ENCODE peak calls at places on chromosomes 11 and 22, in six cellular contexts. One of them, this sample, is unnamed.

GRCh38 chr11:12853652-12854296 is 155.3 kb upstream of the RASSF10 start:
- DNase-seq in fibroblast of lung: peak
- DNase-seq in stomach: peak
- DNase-seq in PC-3: no peak
- DNase-seq in transverse colon: peak
- DNase-seq in fibroblast of mammary gland: peak
- DNase-seq in this sample: no peak

GRCh38 chr22:45742866-45743450 is 71.3 kb downstream of the ATXN10 start:
- DNase-seq in PC-3: peak
- DNase-seq in fibroblast of lung: peak
- DNase-seq in transverse colon: no peak
- DNase-seq in stomach: peak
- DNase-seq in fibroblast of mammary gland: peak
- DNase-seq in this sample: no peak

GRCh38 chr11:112719736-112720525 is 241.3 kb upstream of the NCAM1 start:
- DNase-seq in fibroblast of lung: no peak
- DNase-seq in PC-3: no peak
- DNase-seq in stomach: no peak
- DNase-seq in transverse colon: no peak
- DNase-seq in fibroblast of mammary gland: no peak
- DNase-seq in this sample: no peak

GRCh38 chr22:49753961-49754673 is 73.6 kb downstream of the BRD1 start:
- DNase-seq in transverse colon: no peak
- DNase-seq in stomach: no peak
- DNase-seq in fibroblast of lung: no peak
- DNase-seq in PC-3: no peak
- DNase-seq in fibroblast of mammary gland: no peak
- DNase-seq in this sample: no peak

GRCh38 chr11:65260302-65260701 is 1.5 kb upstream of the POLA2 start:
- DNase-seq in fibroblast of lung: no peak
- DNase-seq in stomach: no peak
- DNase-seq in transverse colon: no peak
- DNase-seq in fibroblast of mammary gland: no peak
- DNase-seq in PC-3: no peak
- DNase-seq in this sample: no peak

GRCh38 chr11:60777572-60777971 is 7.6 kb upstream of the MS4A10 start:
- DNase-seq in fibroblast of lung: peak
- DNase-seq in transverse colon: no peak
- DNase-seq in PC-3: peak
- DNase-seq in fibroblast of mammary gland: peak
- DNase-seq in stomach: no peak
- DNase-seq in this sample: no peak

GRCh38 chr22:33853200-33854097 is 66.8 kb downstream of the LARGE1 start:
- DNase-seq in stomach: peak
- DNase-seq in transverse colon: peak
- DNase-seq in PC-3: peak
- DNase-seq in fibroblast of mammary gland: peak
- DNase-seq in fibroblast of lung: peak
- DNase-seq in this sample: peak

GRCh38 chr11:36265793-36266628 is 23.2 kb downstream of the COMMD9 start:
- DNase-seq in transverse colon: peak
- DNase-seq in stomach: peak
- DNase-seq in fibroblast of lung: peak
- DNase-seq in PC-3: peak
- DNase-seq in fibroblast of mammary gland: peak
- DNase-seq in this sample: peak

GRCh38 chr11:44566952-44567875 is 1.8 kb downstream of the CD82 start:
- DNase-seq in fibroblast of lung: no peak
- DNase-seq in fibroblast of mammary gland: no peak
- DNase-seq in stomach: no peak
- DNase-seq in transverse colon: no peak
- DNase-seq in PC-3: no peak
- DNase-seq in this sample: no peak

GRCh38 chr11:44568706-44569473 is 3.4 kb downstream of the CD82 start:
- DNase-seq in fibroblast of mammary gland: peak
- DNase-seq in stomach: peak
- DNase-seq in transverse colon: peak
- DNase-seq in fibroblast of lung: peak
- DNase-seq in PC-3: peak
- DNase-seq in this sample: no peak

GRCh38 chr11:44567876-44568256 is 2.4 kb downstream of the CD82 start:
- DNase-seq in fibroblast of lung: no peak
- DNase-seq in PC-3: no peak
- DNase-seq in stomach: no peak
- DNase-seq in transverse colon: no peak
- DNase-seq in fibroblast of mammary gland: no peak
- DNase-seq in this sample: no peak

GRCh38 chr11:44566559-44566949 is 1.1 kb downstream of the CD82 start:
- DNase-seq in fibroblast of mammary gland: no peak
- DNase-seq in stomach: no peak
- DNase-seq in transverse colon: no peak
- DNase-seq in PC-3: no peak
- DNase-seq in fibroblast of lung: no peak
- DNase-seq in this sample: no peak

DNA sequence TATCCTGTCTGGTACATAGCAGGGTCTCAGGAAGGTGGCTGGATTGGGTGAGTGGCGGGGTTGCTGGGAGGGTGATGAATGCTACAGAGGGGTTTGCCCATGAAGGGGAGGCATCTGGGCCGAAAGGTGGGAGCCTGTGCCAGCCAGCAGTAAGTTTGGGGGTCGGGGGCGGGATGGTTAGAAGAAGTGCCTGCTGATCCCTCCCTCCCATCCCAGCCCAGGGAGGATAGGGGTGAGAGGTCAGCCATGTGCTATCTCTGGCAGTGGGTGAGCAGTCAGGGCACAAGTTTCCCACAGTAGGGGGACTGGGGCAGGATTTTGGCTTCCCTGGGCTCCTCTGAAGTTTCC is 2.9 kb downstream of the CD82 start:
- DNase-seq in transverse colon: no peak
- DNase-seq in fibroblast of lung: no peak
- DNase-seq in stomach: no peak
- DNase-seq in fibroblast of mammary gland: no peak
- DNase-seq in PC-3: no peak
- DNase-seq in this sample: no peak
- H3K4me3 ChIP-seq in transverse colon: no peak
- H3K4me3 ChIP-seq in fibroblast of lung: no peak
- H3K4me3 ChIP-seq in stomach: no peak
- H3K4me3 ChIP-seq in fibroblast of mammary gland: no peak
- H3K4me3 ChIP-seq in PC-3: no peak
- H3K4me3 ChIP-seq in this sample: peak

GRCh38 chr11:35011944-35012343 is 95.5 kb downstream of the PDHX start:
- DNase-seq in stomach: no peak
- DNase-seq in fibroblast of lung: no peak
- DNase-seq in PC-3: no peak
- DNase-seq in fibroblast of mammary gland: no peak
- DNase-seq in transverse colon: no peak
- DNase-seq in this sample: no peak

GRCh38 chr11:35013514-35014191 is 97.2 kb downstream of the PDHX start:
- DNase-seq in transverse colon: no peak
- DNase-seq in fibroblast of lung: peak
- DNase-seq in stomach: no peak
- DNase-seq in fibroblast of mammary gland: no peak
- DNase-seq in PC-3: no peak
- DNase-seq in this sample: peak

GRCh38 chr11:35012467-35013191 is 96.2 kb downstream of the PDHX start:
- DNase-seq in fibroblast of mammary gland: no peak
- DNase-seq in stomach: no peak
- DNase-seq in transverse colon: no peak
- DNase-seq in PC-3: no peak
- DNase-seq in fibroblast of lung: no peak
- DNase-seq in this sample: no peak

GRCh38 chr11:35015621-35016387 is 99.4 kb downstream of the PDHX start:
- DNase-seq in fibroblast of lung: no peak
- DNase-seq in PC-3: no peak
- DNase-seq in transverse colon: no peak
- DNase-seq in fibroblast of mammary gland: no peak
- DNase-seq in stomach: no peak
- DNase-seq in this sample: no peak

DNA sequence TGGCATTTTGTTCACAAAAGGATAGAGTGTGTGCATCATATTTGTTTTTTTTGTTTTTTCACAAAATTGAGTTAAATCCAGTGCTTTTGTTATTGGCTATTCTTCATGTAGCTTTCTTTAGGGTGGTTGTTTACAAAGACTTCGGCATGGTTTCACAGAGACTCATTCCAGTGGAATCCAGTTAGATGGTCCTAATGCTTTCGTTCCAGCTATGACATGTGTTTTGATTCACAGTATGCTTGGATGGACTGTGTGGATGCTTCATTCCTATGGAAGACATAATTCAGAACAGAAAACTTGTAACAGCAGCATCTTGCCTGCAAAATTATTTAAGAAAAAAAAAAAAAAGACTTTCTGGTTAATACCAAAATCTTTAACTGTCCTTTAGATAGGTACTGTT is 97.9 kb downstream of the PDHX start:
- DNase-seq in fibroblast of mammary gland: peak
- DNase-seq in fibroblast of lung: peak
- DNase-seq in stomach: no peak
- DNase-seq in PC-3: peak
- DNase-seq in transverse colon: no peak
- DNase-seq in this sample: no peak
- H3K4me3 ChIP-seq in fibroblast of mammary gland: no peak
- H3K4me3 ChIP-seq in fibroblast of lung: no peak
- H3K4me3 ChIP-seq in stomach: no peak
- H3K4me3 ChIP-seq in PC-3: no peak
- H3K4me3 ChIP-seq in transverse colon: no peak
- H3K4me3 ChIP-seq in this sample: no peak

GRCh38 chr11:10109836-10110235 is 184.2 kb downstream of the SBF2 start:
- DNase-seq in PC-3: no peak
- DNase-seq in fibroblast of mammary gland: peak
- DNase-seq in stomach: no peak
- DNase-seq in transverse colon: no peak
- DNase-seq in fibroblast of lung: peak
- DNase-seq in this sample: no peak

GRCh38 chr11:10108901-10109665 is 184.9 kb downstream of the SBF2 start:
- DNase-seq in stomach: no peak
- DNase-seq in fibroblast of lung: peak
- DNase-seq in transverse colon: no peak
- DNase-seq in fibroblast of mammary gland: peak
- DNase-seq in PC-3: no peak
- DNase-seq in this sample: no peak

DNA sequence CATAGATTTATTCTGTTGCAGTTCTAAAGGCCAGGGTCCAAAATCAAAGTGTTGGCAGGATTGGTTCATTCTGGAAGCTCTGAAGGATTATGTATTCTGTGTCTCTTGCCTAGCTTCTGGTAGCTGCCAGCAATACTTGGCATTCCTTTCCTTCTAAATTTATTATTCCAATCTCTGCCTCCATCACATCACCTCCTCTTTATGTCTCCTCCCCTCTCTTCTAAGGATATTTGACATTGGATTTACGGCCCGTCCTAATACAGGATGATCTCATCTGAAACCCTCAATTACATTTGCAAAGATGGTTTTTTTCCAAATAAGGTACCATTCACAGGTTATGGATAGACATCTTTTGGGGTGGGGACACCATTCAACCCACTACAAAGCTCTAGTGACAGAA is 186.5 kb downstream of the SBF2 start:
- DNase-seq in fibroblast of lung: no peak
- DNase-seq in PC-3: no peak
- DNase-seq in transverse colon: no peak
- DNase-seq in fibroblast of mammary gland: no peak
- DNase-seq in stomach: no peak
- DNase-seq in this sample: no peak
- H3K4me3 ChIP-seq in fibroblast of lung: no peak
- H3K4me3 ChIP-seq in PC-3: no peak
- H3K4me3 ChIP-seq in transverse colon: no peak
- H3K4me3 ChIP-seq in fibroblast of mammary gland: no peak
- H3K4me3 ChIP-seq in stomach: no peak
- H3K4me3 ChIP-seq in this sample: no peak

GRCh38 chr11:44725016-44725651 is 1.6 kb upstream of the TSPAN18 start:
- DNase-seq in fibroblast of lung: no peak
- DNase-seq in transverse colon: no peak
- DNase-seq in fibroblast of mammary gland: no peak
- DNase-seq in PC-3: no peak
- DNase-seq in stomach: no peak
- DNase-seq in this sample: no peak

GRCh38 chr11:44727114-44727372 is 281 bp downstream of the TSPAN18 start:
- DNase-seq in stomach: no peak
- DNase-seq in transverse colon: no peak
- DNase-seq in fibroblast of mammary gland: no peak
- DNase-seq in PC-3: no peak
- DNase-seq in fibroblast of lung: no peak
- DNase-seq in this sample: no peak

GRCh38 chr11:44727373-44728084 is 767 bp downstream of the TSPAN18 start:
- DNase-seq in fibroblast of lung: peak
- DNase-seq in transverse colon: peak
- DNase-seq in fibroblast of mammary gland: peak
- DNase-seq in stomach: peak
- DNase-seq in PC-3: peak
- DNase-seq in this sample: peak

GRCh38 chr11:44728085-44728410 is 1.3 kb downstream of the TSPAN18 start:
- DNase-seq in fibroblast of mammary gland: no peak
- DNase-seq in stomach: no peak
- DNase-seq in transverse colon: no peak
- DNase-seq in PC-3: no peak
- DNase-seq in fibroblast of lung: no peak
- DNase-seq in this sample: no peak

DNA sequence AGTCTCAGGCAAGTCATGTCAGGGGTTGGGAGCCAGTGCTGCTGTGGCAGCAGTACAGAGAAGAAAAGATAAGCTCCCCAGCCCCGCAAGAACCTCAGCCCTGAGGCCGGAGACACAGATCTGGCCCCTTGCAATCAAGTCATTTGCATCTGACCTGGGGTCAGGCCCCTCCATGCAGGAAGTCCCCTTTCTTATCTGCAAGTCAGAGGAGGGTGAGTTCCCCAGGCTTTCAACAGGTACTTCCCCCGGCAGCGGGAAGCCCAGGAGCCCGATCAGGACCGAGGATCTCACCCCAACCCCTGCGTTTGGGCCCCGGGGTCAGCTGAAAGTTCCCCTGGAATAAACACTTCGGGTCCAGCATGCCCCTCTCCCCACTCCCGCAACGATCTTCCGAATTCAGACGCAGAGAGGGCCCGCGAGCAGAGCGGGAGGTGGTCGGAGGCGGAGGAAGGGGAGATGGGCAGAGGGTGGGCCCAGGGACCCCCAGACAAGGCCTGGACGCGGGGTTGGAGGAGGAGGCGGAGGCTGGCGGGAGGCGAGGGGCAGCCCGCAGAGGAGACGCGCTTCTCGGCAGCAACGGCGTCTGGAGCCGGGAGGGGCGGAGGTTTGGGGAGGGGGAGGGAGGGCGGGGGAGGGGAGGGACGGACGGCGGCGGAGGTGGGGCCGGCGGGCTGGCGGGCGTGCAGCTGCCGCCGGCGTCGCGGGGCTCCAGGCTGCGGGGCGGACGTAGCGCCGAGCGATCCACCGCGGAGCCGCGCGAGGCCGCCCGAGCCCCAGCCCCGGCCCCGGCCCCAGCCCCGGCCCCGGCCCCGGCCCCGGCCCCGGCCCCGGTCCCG is at the start of gene TSPAN18:
- DNase-seq in fibroblast of mammary gland: no peak
- DNase-seq in stomach: no peak
- DNase-seq in fibroblast of lung: no peak
- DNase-seq in transverse colon: no peak
- DNase-seq in PC-3: no peak
- DNase-seq in this sample: peak
- H3K4me3 ChIP-seq in fibroblast of mammary gland: no peak
- H3K4me3 ChIP-seq in stomach: peak
- H3K4me3 ChIP-seq in fibroblast of lung: no peak
- H3K4me3 ChIP-seq in transverse colon: peak
- H3K4me3 ChIP-seq in PC-3: peak
- H3K4me3 ChIP-seq in this sample: peak

GRCh38 chr11:46360878-46361277 is 13.6 kb downstream of the DGKZ start:
- DNase-seq in PC-3: no peak
- DNase-seq in fibroblast of mammary gland: no peak
- DNase-seq in stomach: no peak
- DNase-seq in transverse colon: no peak
- DNase-seq in fibroblast of lung: no peak
- DNase-seq in this sample: no peak
- H3K4me3 ChIP-seq in PC-3: no peak
- H3K4me3 ChIP-seq in fibroblast of mammary gland: no peak
- H3K4me3 ChIP-seq in stomach: peak
- H3K4me3 ChIP-seq in transverse colon: peak
- H3K4me3 ChIP-seq in fibroblast of lung: no peak
- H3K4me3 ChIP-seq in this sample: peak

This sample was measured in GM12864.